ENCODE peak calls at places on chromosomes 11 and 22, in nine cellular contexts. J is HuH-7.5, L is NCI-H510A treated with DMSO at 0.1 percent for 48 hours, A is AG08396, B is neuronal stem cell, P is fibroblast of mammary gland, H is right cardiac atrium, T is lower leg skin, X is lower lobe of right lung. M is an unnamed sample.

GRCh38 chr11:8610532-8611116 is 16.6 kb upstream of the STK33 start:
- DNase-seq in J (no peak), L (no peak), A (no peak), B (no peak), P (no peak), H (no peak), T (no peak), X (no peak), M (no peak)

GRCh38 chr22:47804281-47804680 is 1041.8 kb downstream of the TBC1D22A start:
- DNase-seq in J (no peak), L (no peak), A (no peak), B (no peak), P (no peak), H (no peak), T (peak; percentile 68), X (no peak), M (no peak)

GRCh38 chr11:92879086-92879485 is 90.4 kb upstream of the MTNR1B start:
- DNase-seq in J (no peak), L (no peak), A (no peak), B (no peak), P (no peak), H (no peak), T (no peak), X (no peak), M (no peak)

GRCh38 chr22:35202376-35202775 is 54.9 kb upstream of the HMGXB4 start:
- DNase-seq in J (no peak), L (no peak), A (no peak), B (no peak), P (no peak), H (no peak), T (no peak), X (no peak), M (no peak)

GRCh38 chr11:10032991-10033390 is 261.0 kb downstream of the SBF2 start:
- DNase-seq in J (no peak), L (no peak), A (no peak), B (no peak), P (peak; percentile 53), H (no peak), T (no peak), X (no peak), M (no peak)

GRCh38 chr22:26763633-26764295 is 106.4 kb downstream of the MIAT start:
- DNase-seq in J (no peak), L (peak; percentile 84), A (peak; percentile 61), B (no peak), P (peak; percentile 42), H (no peak), T (no peak), X (no peak), M (no peak)

GRCh38 chr11:65498977-65499712 is at the start of gene MALAT1:
- DNase-seq in J (no peak), L (peak; percentile 94), A (peak; percentile 58), B (peak; percentile 95), P (peak; percentile 93), H (peak; percentile 90), T (peak; percentile 99), X (peak; percentile 94), M (peak; percentile 98)

GRCh38 chr11:96013459-96014213 is 89.7 kb upstream of the MTMR2 start:
- DNase-seq in J (no peak), L (no peak), A (no peak), B (no peak), P (no peak), H (no peak), T (no peak), X (no peak), M (peak; percentile 69)

GRCh38 chr11:105935791-105936190 is 86.2 kb downstream of the MSANTD4 start:
- DNase-seq in J (no peak), L (peak; percentile 30), A (no peak), B (no peak), P (peak; percentile 16), H (no peak), T (no peak), X (no peak), M (no peak)

GRCh38 chr22:46052801-46053562 is 76.0 kb upstream of the WNT7B start:
- DNase-seq in J (no peak), L (no peak), A (peak; percentile 69), B (no peak), P (peak; percentile 49), H (no peak), T (peak; percentile 90), X (peak; percentile 72), M (peak; percentile 85)

GRCh38 chr11:102253018-102253775 is 64.1 kb upstream of the BIRC3 start:
- DNase-seq in J (no peak), L (no peak), A (no peak), B (no peak), P (no peak), H (no peak), T (no peak), X (no peak), M (no peak)

GRCh38 chr11:64358907-64359711 is at the start of gene RPS6KA4:
- DNase-seq in J (peak; percentile 84), L (peak; percentile 53), A (peak; percentile 98), B (peak; percentile 57), P (peak; percentile 42), H (peak; percentile 68), T (no peak), X (peak; percentile 74), M (peak; percentile 87)

GRCh38 chr22:41447435-41448188 is 1.0 kb upstream of the TOB2 start:
- DNase-seq in J (no peak), L (peak; percentile 45), A (peak; percentile 61), B (peak; percentile 75), P (peak; percentile 61), H (peak; percentile 77), T (peak; percentile 94), X (peak; percentile 82), M (peak; percentile 91)